ENCODE peak calls at places on chromosome 9, in ten cellular contexts. F is CD4-positive, CD25-positive, alpha-beta regulatory T cell; T is head of caudate nucleus; I is NCI-H1092; Z is thoracic aorta; Q is GM04504; G is NCI-H1105 treated with DMSO at 0.1 percent for 48 hours; H is body of pancreas; W is NCI-H2029 treated with DMSO at 0.1 percent for 48 hours; X is SW480. O is an unnamed sample.

GRCh38 chr9:37746448-37747270 is 6.9 kb upstream of the TRMT10B start:
- DNase-seq in F (no peak), T (no peak), I (no peak), Z (no peak), Q (no peak), G (no peak), H (no peak), W (no peak), X (peak), O (no peak)

GRCh38 chr9:88646539-88646938 is 111.6 kb downstream of the NXNL2 start:
- DNase-seq in F (no peak), T (no peak), I (no peak), Z (no peak), Q (no peak), G (no peak), H (no peak), W (no peak), X (no peak), O (no peak)

GRCh38 chr9:81690251-81690851 is 1.0 kb upstream of the TLE1 start:
- DNase-seq in F (no peak), T (no peak), I (no peak), Z (no peak), Q (no peak), G (peak), H (peak), W (peak), X (no peak), O (peak)

GRCh38 chr9:96217756-96218693 is 84.0 kb downstream of the HSD17B3 start:
- DNase-seq in F (peak), T (peak), I (peak), Z (peak), Q (peak), G (peak), H (peak), W (peak), X (peak), O (peak)

GRCh38 chr9:128863647-128864046 is 18.1 kb downstream of the KYAT1 start:
- DNase-seq in F (peak), T (peak), I (peak), Z (no peak), Q (no peak), G (peak), H (peak), W (no peak), X (peak), O (peak)

GRCh38 chr9:102362463-102363138 is 624.2 kb upstream of the GRIN3A start:
- DNase-seq in F (no peak), T (no peak), I (no peak), Z (no peak), Q (no peak), G (no peak), H (no peak), W (no peak), X (no peak), O (no peak)

GRCh38 chr9:97855486-97855875 is 2.5 kb downstream of the FOXE1 start:
- DNase-seq in F (no peak), T (no peak), I (no peak), Z (no peak), Q (no peak), G (no peak), H (no peak), W (no peak), X (no peak), O (no peak)

GRCh38 chr9:131214457-131214856 is 61.9 kb downstream of the FAM78A start:
- DNase-seq in F (no peak), T (no peak), I (no peak), Z (no peak), Q (peak), G (no peak), H (no peak), W (no peak), X (no peak), O (no peak)